ENCODE peak calls at places on chromosome 2, in four cellular contexts. F is stimulated activated naive CD8-positive, alpha-beta T cell treated with anti-CD3 and anti-CD28 coated beads, Interleukin-15, Interleukin-2, amounts not matched to agents 100 U/mL and 50 U/mL, for 24 hours; O is BJ; R is neuronal stem cell. C is an unnamed sample.

GRCh38 chr2:83695037-83695436 is 764.0 kb downstream of the SUCLG1 start:
- DNase-seq in O (no peak), R (no peak), F (no peak), C (no peak)

GRCh38 chr2:146806295-146807005 is 1038.4 kb upstream of the ACVR2A start:
- DNase-seq in F (no peak), R (no peak), O (no peak), C (no peak)

GRCh38 chr2:101162561-101163330 is 11.6 kb upstream of the TBC1D8 start:
- DNase-seq in F (no peak), O (no peak), R (peak), C (peak)

GRCh38 chr2:62114564-62114963 is 81.4 kb upstream of the B3GNT2 start:
- DNase-seq in R (no peak), F (no peak), O (no peak), C (no peak)

GRCh38 chr2:215946581-215946980 is 66.8 kb downstream of the MREG start:
- DNase-seq in F (no peak), O (no peak), R (no peak), C (no peak)

GRCh38 chr2:200702646-200703118 is 109.0 kb upstream of the BZW1 start:
- DNase-seq in R (no peak), F (peak), O (no peak), C (no peak)

GRCh38 chr2:200298015-200298414 is 8.5 kb upstream of the SPATS2L start:
- DNase-seq in F (no peak), O (no peak), R (no peak), C (no peak)

GRCh38 chr2:1742300-1742679 is 2.0 kb downstream of the PXDN start:
- DNase-seq in O (no peak), R (no peak), F (no peak), C (no peak)

GRCh38 chr2:583666-584065 is 93.5 kb downstream of the TMEM18 start:
- DNase-seq in R (no peak), F (no peak), O (no peak), C (no peak)

GRCh38 chr2:239546541-239546940 is 145.7 kb upstream of the HDAC4 start:
- DNase-seq in O (no peak), F (no peak), R (no peak), C (no peak)

GRCh38 chr2:181483876-181484275 is 26.7 kb downstream of the ITGA4 start:
- DNase-seq in O (no peak), F (no peak), R (no peak), C (no peak)